ENCODE peak calls at places on chromosomes 13 and 19, in seven cellular contexts. U is T-helper 17 cell; Z is CD4-positive, alpha-beta T cell; H is heart left ventricle; T is heart right ventricle; W is neuronal stem cell; P is uterus. D is an unnamed sample. For H3K9me3, the result is how much of the 10 kb centered on the place peaks cover.

GRCh38 chr19:1189419-1189818 is 15.4 kb upstream of the SBNO2 start:
- DNase-seq in U (no peak), Z (peak), H (no peak), T (no peak), W (no peak), P (no peak), D (no peak)

GRCh38 chr13:101624210-101624922 is 171.9 kb downstream of the ITGBL1 start:
- DNase-seq in U (no peak), Z (no peak), H (no peak), T (peak), W (no peak), P (no peak), D (no peak)

GRCh38 chr13:23612182-23612581 is 42.0 kb downstream of the TNFRSF19 start:
- DNase-seq in U (no peak), Z (no peak), H (no peak), T (no peak), W (no peak), P (no peak), D (no peak)

GRCh38 chr13:64723735-64724134 is 2506.4 kb downstream of the PCDH9 start:
- DNase-seq in U (no peak), Z (no peak), H (no peak), T (no peak), W (no peak), P (no peak), D (no peak)

GRCh38 chr13:106104281-106104901 is 431.1 kb downstream of the EFNB2 start:
- DNase-seq in U (no peak), Z (no peak), H (no peak), T (no peak), W (peak), P (no peak), D (no peak)

GRCh38 chr19:51259348-51260245 is 8.7 kb downstream of the SIGLECL1 start:
- DNase-seq in U (no peak), Z (peak), H (peak), T (peak), W (peak), P (no peak), D (peak)

GRCh38 chr13:20814224-20814910 is 40.6 kb upstream of the EEF1AKMT1 start:
- DNase-seq in U (no peak), Z (no peak), H (peak), T (peak), W (no peak), P (peak), D (peak)

GRCh38 chr19:13044160-13044853 is 49.0 kb downstream of the NFIX start:
- DNase-seq in U (no peak), Z (peak), H (no peak), T (no peak), W (no peak), P (no peak), D (no peak)

GRCh38 chr13:24145231-24145630 is 15.3 kb upstream of the SPATA13 start:
- DNase-seq in U (no peak), Z (no peak), H (no peak), T (no peak), W (no peak), P (no peak), D (no peak)

GRCh38 chr13:98848736-98849135 is 96.3 kb upstream of the SLC15A1 start:
- DNase-seq in U (no peak), Z (no peak), H (no peak), T (no peak), W (no peak), P (no peak), D (no peak)

GRCh38 chr19:5691930-5692784 is 2.1 kb downstream of the RPL36 start:
- DNase-seq in U (no peak), Z (no peak), H (no peak), T (no peak), W (no peak), P (no peak), D (no peak)

GRCh38 chr19:56663931-56664500 is 7.5 kb downstream of the ZNF835 start:
- DNase-seq in U (no peak), Z (no peak), H (no peak), T (no peak), W (no peak), P (no peak), D (no peak)
- H3K9me3 ChIP-seq in U (under half), Z (under half), H (under half), T (under half), W (under half), P (under half), D (under half)

DNA sequence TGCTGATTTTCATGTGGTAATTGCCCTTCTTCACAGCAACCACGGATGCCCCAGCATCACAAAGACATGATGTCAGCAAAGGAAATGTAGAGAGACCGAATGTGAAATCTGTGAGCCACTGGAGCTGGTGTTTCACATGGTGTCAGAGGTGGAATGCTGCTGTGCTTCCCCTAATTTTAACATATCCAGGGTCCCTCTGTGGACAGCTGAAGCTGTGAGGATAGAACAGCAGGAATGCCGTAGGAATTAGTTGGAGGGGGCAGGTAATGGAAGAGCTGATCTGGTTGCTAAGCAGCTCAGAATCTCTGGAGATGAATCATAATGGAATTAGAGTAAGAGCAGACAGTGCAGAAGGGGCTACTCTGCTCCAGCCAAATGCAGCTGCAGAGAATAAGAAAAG is 68.9 kb upstream of the ZNF835 start:
- DNase-seq in U (no peak), Z (no peak), H (no peak), T (no peak), W (no peak), P (no peak), D (no peak)
- H3K9me3 ChIP-seq in U (under half), Z (under half), H (under half), T (under half), W (under half), P (under half), D (under half)

GRCh38 chr13:19159761-19160420 is 21.7 kb downstream of the TUBA3C start:
- DNase-seq in U (no peak), Z (no peak), H (no peak), T (no peak), W (no peak), P (no peak), D (no peak)
- H3K9me3 ChIP-seq in U (under half), Z (under half), H (under half), T (under half), W (half or more), P (under half), D (under half)

GRCh38 chr13:27793377-27794074 is 1.2 kb downstream of the GSX1 start:
- DNase-seq in U (no peak), Z (no peak), H (no peak), T (no peak), W (no peak), P (no peak), D (no peak)
- H3K9me3 ChIP-seq in U (under half), Z (under half), H (under half), T (under half), W (under half), P (under half), D (under half)

DNA sequence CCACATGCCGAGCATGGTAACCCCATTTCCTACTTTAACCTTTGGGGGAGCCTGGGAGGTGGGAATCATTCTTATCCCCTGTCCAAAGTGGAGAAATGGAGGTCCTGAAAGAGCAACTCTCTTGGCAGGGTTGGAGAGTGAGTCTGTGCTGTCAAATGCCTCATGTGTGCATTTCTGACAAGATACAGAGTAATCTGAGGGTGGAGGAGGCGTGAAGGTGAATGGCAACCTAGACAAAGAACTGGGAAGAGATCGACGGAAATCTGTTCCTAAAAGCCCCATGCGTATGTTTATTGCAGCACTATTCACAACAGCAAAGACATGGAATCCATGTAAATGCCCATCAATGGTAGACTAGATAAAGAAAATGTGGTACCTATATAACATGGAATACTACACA is 63.8 kb upstream of the USP29 start:
- DNase-seq in U (no peak), Z (no peak), H (no peak), T (no peak), W (no peak), P (no peak), D (no peak)
- H3K9me3 ChIP-seq in U (under half), Z (under half), H (under half), T (under half), W (under half), P (under half), D (under half)

DNA sequence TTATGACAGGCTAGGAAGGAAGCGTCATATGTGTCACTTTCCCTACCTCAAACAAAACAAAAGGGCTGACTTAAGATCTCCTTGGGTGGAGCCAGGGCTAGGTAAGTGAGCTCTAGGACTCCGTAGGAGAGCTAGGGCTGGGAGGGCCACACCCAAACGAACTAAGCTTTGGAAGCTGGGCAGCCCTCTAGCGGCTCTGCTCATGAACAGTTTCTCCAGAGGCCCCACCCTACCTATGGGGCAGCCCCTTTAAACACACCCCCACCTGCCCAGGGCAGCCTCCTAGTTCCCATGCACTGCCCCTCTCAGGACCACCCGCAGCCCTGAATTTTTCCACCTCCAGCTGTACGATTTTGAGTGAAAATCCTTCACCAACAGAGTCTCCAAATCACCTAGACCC is 3.5 kb downstream of the PEG3 start:
- DNase-seq in U (no peak), Z (no peak), H (no peak), T (no peak), W (no peak), P (peak), D (no peak)
- H3K9me3 ChIP-seq in U (under half), Z (half or more), H (under half), T (under half), W (under half), P (under half), D (under half)

GRCh38 chr19:53131732-53132131 is 978 bp downstream of the ZNF415 start:
- DNase-seq in U (no peak), Z (no peak), H (no peak), T (no peak), W (no peak), P (no peak), D (no peak)
- H3K9me3 ChIP-seq in U (under half), Z (under half), H (under half), T (under half), W (under half), P (under half), D (under half)

D was measured in prostate gland.